ENCODE peak calls at places on chromosomes 12 and 14, in eight cellular contexts. G, F, H, O, Y, I, R and U are unnamed samples.

GRCh38 chr12:47775100-47775911 is 2.3 kb downstream of the SLC48A1 start:
- DNase-seq in G (no peak), F (no peak), H (peak; percentile 44), O (peak; percentile 73), Y (no peak), I (no peak), R (no peak), U (no peak)

GRCh38 chr12:42922512-42922865 is 332.9 kb upstream of the PRICKLE1 start:
- DNase-seq in G (no peak), F (no peak), H (peak; percentile 16), O (no peak), Y (no peak), I (no peak), R (no peak), U (no peak)

GRCh38 chr12:54439521-54440255 is 20.6 kb upstream of the ITGA5 start:
- DNase-seq in G (no peak), F (peak; percentile 64), H (peak; percentile 82), O (peak; percentile 82), Y (no peak), I (peak; percentile 60), R (no peak), U (no peak)

GRCh38 chr14:92984082-92984788 is 61.3 kb downstream of the CHGA start:
- DNase-seq in G (no peak), F (no peak), H (no peak), O (no peak), Y (peak; percentile 67), I (no peak), R (no peak), U (no peak)

GRCh38 chr14:93085916-93086315 is 29.8 kb downstream of the ITPK1 start:
- DNase-seq in G (no peak), F (peak; percentile 85), H (no peak), O (no peak), Y (no peak), I (no peak), R (no peak), U (no peak)

GRCh38 chr14:55073856-55074255 is 22.4 kb downstream of the MAPK1IP1L start:
- DNase-seq in G (no peak), F (no peak), H (peak; percentile 60), O (peak; percentile 86), Y (no peak), I (no peak), R (no peak), U (no peak)

GRCh38 chr12:131346578-131347344 is 364.1 kb upstream of the SFSWAP start:
- DNase-seq in G (no peak), F (no peak), H (no peak), O (no peak), Y (no peak), I (no peak), R (no peak), U (no peak)

GRCh38 chr12:115235880-115236279 is 551.9 kb upstream of the TBX3 start:
- DNase-seq in G (no peak), F (no peak), H (no peak), O (no peak), Y (no peak), I (no peak), R (no peak), U (no peak)

DNA sequence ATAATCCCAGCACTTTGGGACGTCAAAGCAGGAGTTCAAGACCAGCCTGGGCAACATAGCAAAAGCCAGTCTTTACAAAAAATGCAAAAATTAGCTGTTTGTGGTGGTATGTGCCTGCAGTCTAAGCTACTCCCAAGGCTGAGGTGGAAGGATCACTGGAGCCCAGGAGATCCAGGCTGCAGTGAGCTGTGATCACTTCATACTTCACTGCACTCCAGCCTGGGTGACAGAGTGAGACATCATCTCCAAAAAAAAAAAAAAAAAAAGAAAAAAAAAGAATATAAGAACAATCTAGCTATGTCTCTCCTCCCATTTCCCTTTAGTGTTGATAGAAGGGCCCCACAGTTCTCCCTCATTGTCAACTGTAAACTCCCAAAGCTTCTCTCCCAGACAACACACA is 3.5 kb upstream of the BCAT1 start:
- DNase-seq in G (no peak), F (no peak), H (no peak), O (no peak), Y (no peak), I (no peak), R (no peak), U (no peak)
- H3K27ac ChIP-seq in G (no peak overlapping the region), F (peak overlapping the region; percentile 35), H (no peak overlapping the region), O (no peak overlapping the region), Y (no peak overlapping the region), I (no peak overlapping the region), R (no peak overlapping the region), U (no peak overlapping the region)

GRCh38 chr14:91418387-91419043 is 895 bp upstream of the CCDC88C start:
- DNase-seq in G (peak; percentile 55), F (peak; percentile 70), H (peak; percentile 59), O (peak; percentile 53), Y (peak; percentile 78), I (no peak), R (peak; percentile 75), U (no peak)
- H3K4me3 ChIP-seq in G (peak overlapping the region; percentile 61), F (peak overlapping the region; percentile 69), H (peak overlapping the region; percentile 56), O (peak overlapping the region; percentile 11), Y (peak overlapping the region; percentile 88), I (peak overlapping the region; percentile 37), R (peak overlapping the region; percentile 76), U (peak overlapping the region; percentile 67)

GRCh38 chr14:90179357-90179756 is 77.0 kb upstream of the PSMC1 start:
- DNase-seq in G (no peak), F (no peak), H (no peak), O (no peak), Y (no peak), I (no peak), R (no peak), U (no peak)

GRCh38 chr14:90179809-90180779 is 76.3 kb upstream of the PSMC1 start:
- DNase-seq in G (no peak), F (no peak), H (no peak), O (no peak), Y (no peak), I (no peak), R (no peak), U (no peak)

GRCh38 chr14:90175631-90176030 is 80.7 kb upstream of the PSMC1 start:
- DNase-seq in G (no peak), F (no peak), H (no peak), O (no peak), Y (no peak), I (no peak), R (no peak), U (no peak)

DNA sequence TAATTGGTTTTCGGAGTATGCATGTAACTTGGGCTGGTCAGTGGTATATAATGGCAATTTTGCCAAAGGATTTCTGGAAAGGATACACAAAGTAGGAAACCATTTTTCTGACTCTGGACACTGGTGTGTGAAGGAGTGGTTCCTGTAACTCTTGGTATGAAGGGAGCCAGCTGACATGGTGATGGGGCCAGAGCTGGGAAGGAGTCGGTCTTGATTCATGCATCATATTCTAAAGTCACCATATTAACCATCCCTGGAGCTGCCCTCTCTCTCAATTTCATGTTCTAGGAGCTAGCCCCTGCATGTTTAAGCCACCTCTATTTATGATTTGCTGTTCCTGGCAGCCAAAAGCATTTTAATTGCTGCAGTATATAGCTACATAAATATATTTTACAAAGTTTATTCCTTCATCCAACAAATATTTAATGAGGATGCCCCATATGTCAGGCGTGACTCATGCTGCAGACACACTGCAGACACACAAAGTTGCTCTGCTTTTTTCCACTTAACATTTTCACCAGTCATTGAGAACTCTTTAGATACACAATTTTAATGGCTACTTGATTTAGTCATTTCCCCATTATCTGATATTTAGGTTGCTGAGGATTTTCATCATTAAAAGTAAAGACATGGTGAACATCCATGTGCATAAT is 78.7 kb upstream of the PSMC1 start:
- DNase-seq in G (no peak), F (no peak), H (peak; percentile 62), O (peak; percentile 7), Y (no peak), I (no peak), R (no peak), U (no peak)
- H3K27ac ChIP-seq in G (no peak overlapping the region), F (no peak overlapping the region), H (no peak overlapping the region), O (no peak overlapping the region), Y (no peak overlapping the region), I (no peak overlapping the region), R (no peak overlapping the region), U (no peak overlapping the region)

GRCh38 chr14:64218344-64219240 is 75.6 kb downstream of the ESR2 start:
- DNase-seq in G (no peak), F (no peak), H (no peak), O (peak; percentile 65), Y (peak; percentile 75), I (no peak), R (no peak), U (no peak)
- H3K4me3 ChIP-seq in G (no peak overlapping the region), F (no peak overlapping the region), H (no peak overlapping the region), O (no peak overlapping the region), Y (no peak overlapping the region), I (no peak overlapping the region), R (no peak overlapping the region), U (no peak overlapping the region)

GRCh38 chr14:67566908-67567307 is 33.2 kb downstream of the PIGH start:
- DNase-seq in G (no peak), F (peak; percentile 64), H (no peak), O (peak; percentile 56), Y (no peak), I (no peak), R (no peak), U (no peak)
- H3K27ac ChIP-seq in G (no peak overlapping the region), F (peak overlapping the region; percentile 78), H (no peak overlapping the region), O (no peak overlapping the region), Y (no peak overlapping the region), I (no peak overlapping the region), R (no peak overlapping the region), U (no peak overlapping the region)